ENCODE peak calls at places on chromosomes 11 and 22, in five cellular contexts. D is heart left ventricle, H is bronchial epithelial cell, J is pancreas, F is Peyer's patch. E is an unnamed sample.
A peak's percentile ranks its signal among the peaks of the same experiment; 100 is the strongest.

GRCh38 chr11:74932169-74932568 is 16.7 kb downstream of the XRRA1 start:
- DNase-seq in F (no peak), J (no peak), H (peak; percentile 68), D (no peak), E (no peak)

GRCh38 chr11:75562836-75563484 is 907 bp downstream of the SERPINH1 start:
- DNase-seq in F (no peak), H (peak; percentile 44), D (peak; percentile 81), J (no peak), E (peak; percentile 64)

GRCh38 chr11:45024846-45025623 is 74.4 kb upstream of the TP53I11 start:
- DNase-seq in H (no peak), J (no peak), D (no peak), F (no peak), E (no peak)

GRCh38 chr22:32721328-32722180 is 80.0 kb upstream of the TIMP3 start:
- DNase-seq in D (no peak), F (no peak), J (no peak), H (no peak), E (no peak)

GRCh38 chr22:45155050-45155840 is 8.5 kb upstream of the NUP50 start:
- DNase-seq in D (no peak), F (no peak), H (no peak), J (no peak), E (no peak)

GRCh38 chr11:110026823-110027626 is 66.2 kb upstream of the ZC3H12C start:
- DNase-seq in D (no peak), H (no peak), J (no peak), F (no peak), E (no peak)

GRCh38 chr11:83677730-83678129 is 391.6 kb upstream of the CCDC90B start:
- DNase-seq in J (no peak), H (no peak), F (no peak), D (no peak), E (no peak)

GRCh38 chr11:8199676-8200075 is 30.9 kb upstream of the RIC3 start:
- DNase-seq in H (no peak), F (no peak), D (no peak), J (no peak), E (no peak)

GRCh38 chr22:46366801-46367706 is 31.5 kb downstream of the TRMU start:
- DNase-seq in D (no peak), F (no peak), J (no peak), H (no peak), E (no peak)

GRCh38 chr22:27876684-27877083 is 42.4 kb downstream of the PITPNB start:
- DNase-seq in F (no peak), D (no peak), H (no peak), J (no peak), E (no peak)

GRCh38 chr22:50505776-50506610 is 1.5 kb downstream of the LMF2 start:
- DNase-seq in F (no peak), D (no peak), H (no peak), J (peak; percentile 87), E (no peak)

GRCh38 chr22:35257002-35257320 is 332 bp upstream of the HMGXB4 start:
- DNase-seq in F (no peak), D (no peak), H (no peak), J (no peak), E (no peak)
- TF ChIP-seq CTCF in F (no peak), D (no peak), H (no peak), J (no peak), E (no peak)

GRCh38 chr22:23281406-23282088 is 101.2 kb downstream of the BCR start:
- DNase-seq in F (peak; percentile 87), H (peak; percentile 76), J (peak; percentile 59), D (peak; percentile 84), E (peak; percentile 95)

GRCh38 chr22:23281053-23281405 is 100.7 kb downstream of the BCR start:
- DNase-seq in J (no peak), H (no peak), D (no peak), F (no peak), E (no peak)

GRCh38 chr22:23282986-23283385 is 102.7 kb downstream of the BCR start:
- DNase-seq in F (no peak), H (no peak), J (no peak), D (no peak), E (no peak)

GRCh38 chr22:23282516-23282915 is 102.2 kb downstream of the BCR start:
- DNase-seq in D (no peak), H (no peak), F (no peak), J (no peak), E (no peak)

DNA sequence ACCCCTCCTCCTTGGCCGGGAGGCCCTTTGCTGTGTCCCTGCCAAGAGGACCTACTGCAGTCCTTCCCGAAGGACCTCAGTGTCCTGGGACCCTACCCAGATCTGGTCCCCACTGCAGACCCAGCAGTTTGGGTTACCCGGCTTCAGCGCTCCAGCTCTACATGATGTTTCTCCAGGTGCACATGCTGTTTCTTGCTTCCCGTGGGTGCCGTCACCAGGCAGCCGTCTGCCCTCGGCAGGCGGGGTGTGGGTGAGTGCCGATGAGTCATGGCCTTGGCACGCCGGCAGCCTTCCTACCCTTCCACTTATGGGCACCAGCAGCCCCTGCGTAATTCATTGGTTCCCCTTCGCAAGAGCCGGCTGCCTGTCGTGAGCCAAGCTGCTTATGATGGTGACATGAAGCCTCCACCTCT is 101.8 kb downstream of the BCR start:
- DNase-seq in D (peak; percentile 50), J (peak; percentile 39), H (peak; percentile 94), F (peak; percentile 69), E (no peak)
- TF ChIP-seq CTCF in D (peak; percentile 35), J (no peak), H (no peak), F (no peak), E (peak; percentile 37)

GRCh38 chr22:39924286-39924685 is 23.4 kb downstream of the GRAP2 start:
- DNase-seq in F (no peak), J (no peak), H (no peak), D (no peak), E (no peak)

GRCh38 chr22:39926175-39927152 is 25.6 kb downstream of the GRAP2 start:
- DNase-seq in H (no peak), J (no peak), D (no peak), F (no peak), E (no peak)

GRCh38 chr22:39928556-39929401 is 27.9 kb downstream of the GRAP2 start:
- DNase-seq in J (no peak), F (no peak), D (no peak), H (peak; percentile 83), E (no peak)

GRCh38 chr22:39925273-39925672 is 24.4 kb downstream of the GRAP2 start:
- DNase-seq in F (no peak), J (no peak), D (no peak), H (no peak), E (no peak)

DNA sequence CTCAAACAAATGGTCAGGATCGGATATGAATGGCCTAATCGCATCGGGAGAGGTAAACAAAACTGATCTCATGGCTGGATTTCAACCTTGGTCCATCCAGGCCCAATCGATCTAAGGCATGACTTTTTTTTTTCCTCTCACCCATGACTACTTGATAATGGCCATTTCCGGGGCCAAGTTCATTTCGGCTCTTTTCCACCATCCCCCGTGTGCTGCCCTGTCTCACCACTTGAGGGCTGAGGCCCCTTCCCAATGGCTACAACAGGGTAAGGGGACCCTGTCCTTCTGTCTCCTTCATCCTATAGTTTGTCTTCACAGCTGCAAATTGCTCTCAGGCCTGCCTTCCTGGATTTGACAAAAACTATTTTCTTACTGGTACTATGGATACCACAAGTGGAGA is 26.7 kb downstream of the GRAP2 start:
- DNase-seq in J (no peak), H (no peak), D (no peak), F (no peak), E (no peak)
- TF ChIP-seq CTCF in J (no peak), H (no peak), D (no peak), F (peak; percentile 17), E (peak; percentile 48)

GRCh38 chr22:17366329-17366728 is 2.9 kb upstream of the CECR2 start:
- DNase-seq in J (no peak), D (no peak), F (no peak), H (no peak), E (no peak)

GRCh38 chr22:17368727-17369552 is at the start of gene CECR2:
- DNase-seq in J (peak; percentile 43), F (peak; percentile 49), H (no peak), D (peak; percentile 58), E (peak; percentile 69)

GRCh38 chr22:17368144-17368726 is 1.0 kb upstream of the CECR2 start:
- DNase-seq in H (no peak), F (no peak), J (no peak), D (no peak), E (no peak)

GRCh38 chr22:17369553-17370035 is 334 bp downstream of the CECR2 start:
- DNase-seq in F (peak; percentile 50), J (peak; percentile 23), D (peak; percentile 42), H (no peak), E (peak; percentile 55)

GRCh38 chr22:17366830-17367229 is 2.4 kb upstream of the CECR2 start:
- DNase-seq in D (peak; percentile 40), F (no peak), H (no peak), J (no peak), E (peak; percentile 65)
- TF ChIP-seq CTCF in D (peak; percentile 50), F (no peak), H (no peak), J (no peak), E (peak; percentile 59)

GRCh38 chr11:43580735-43581369 is 99.7 kb upstream of the HSD17B12 start:
- DNase-seq in H (no peak), F (no peak), J (no peak), D (no peak), E (no peak)

GRCh38 chr11:43579919-43580276 is 100.6 kb upstream of the HSD17B12 start:
- DNase-seq in D (no peak), F (no peak), J (no peak), H (no peak), E (no peak)

GRCh38 chr11:43578346-43579170 is 102.0 kb upstream of the HSD17B12 start:
- DNase-seq in F (no peak), J (no peak), D (no peak), H (peak; percentile 61), E (no peak)

GRCh38 chr11:43577566-43578264 is 102.8 kb upstream of the HSD17B12 start:
- DNase-seq in H (no peak), D (no peak), F (no peak), J (no peak), E (no peak)

GRCh38 chr11:43579171-43579918 is 101.2 kb upstream of the HSD17B12 start:
- DNase-seq in D (no peak), J (no peak), F (no peak), H (peak; percentile 35), E (no peak)
- TF ChIP-seq CTCF in D (no peak), J (no peak), F (no peak), H (peak; percentile 42), E (peak; percentile 62)

DNA sequence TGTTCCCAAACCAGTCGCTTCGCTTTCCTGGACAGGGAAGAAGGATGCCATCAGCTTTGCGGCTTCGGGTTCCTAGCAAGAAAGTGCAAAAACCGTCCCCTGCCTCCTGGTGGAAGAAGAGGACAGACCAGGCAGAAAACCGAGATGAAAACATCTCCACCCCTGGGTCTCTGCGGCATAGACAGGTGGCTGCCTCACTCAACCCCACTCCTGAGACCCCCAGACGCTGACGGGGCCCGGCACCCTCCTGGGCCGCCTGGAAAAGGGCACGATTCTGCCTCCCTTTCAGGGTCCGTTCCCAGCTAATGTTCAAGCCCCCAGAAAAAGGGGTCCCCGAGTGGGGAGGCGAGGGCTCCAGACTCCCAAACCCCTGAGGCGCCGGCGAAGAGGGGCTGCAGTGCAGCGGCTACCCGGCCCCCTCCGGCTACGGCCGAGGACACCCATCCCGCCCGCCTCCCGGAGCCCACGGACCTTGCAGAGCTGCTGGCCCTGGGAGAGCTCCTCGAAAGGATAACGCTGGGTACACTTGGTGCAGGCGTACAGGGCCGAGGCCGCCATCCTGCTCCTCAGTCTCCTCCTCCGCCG is 569 bp downstream of the FAM76B start:
- DNase-seq in H (peak; percentile 5), J (peak; percentile 5), D (no peak), F (no peak), E (peak; percentile 38)
- TF ChIP-seq CTCF in H (no peak), J (no peak), D (no peak), F (no peak), E (peak; percentile 60)

E was measured in neural crest cell.